ENCODE peak calls at places on chromosome 18, in six cellular contexts. One of them, this sample, is unnamed. For H3K36me3, the result is how much of the 10 kb centered on the place peaks cover.

GRCh38 chr18:48619501-48619900 is 80.7 kb downstream of the CTIF start:
- DNase-seq in trophoblast cell: no peak
- DNase-seq in IMR-90: no peak
- DNase-seq in mesenchymal stem cell: no peak
- DNase-seq in mesendoderm: no peak
- DNase-seq in H1: no peak
- DNase-seq in this sample: no peak

GRCh38 chr18:48020337-48021250 is 90.1 kb upstream of the SMAD2 start:
- DNase-seq in trophoblast cell: no peak
- DNase-seq in IMR-90: no peak
- DNase-seq in mesenchymal stem cell: no peak
- DNase-seq in mesendoderm: no peak
- DNase-seq in H1: no peak
- DNase-seq in this sample: no peak

GRCh38 chr18:48152549-48152948 is 222.1 kb upstream of the SMAD2 start:
- DNase-seq in trophoblast cell: peak
- DNase-seq in IMR-90: no peak
- DNase-seq in mesenchymal stem cell: peak
- DNase-seq in mesendoderm: no peak
- DNase-seq in H1: no peak
- DNase-seq in this sample: no peak

GRCh38 chr18:42437646-42438045 is 482.6 kb downstream of the PIK3C3 start:
- DNase-seq in trophoblast cell: no peak
- DNase-seq in IMR-90: no peak
- DNase-seq in mesenchymal stem cell: no peak
- DNase-seq in mesendoderm: no peak
- DNase-seq in H1: no peak
- DNase-seq in this sample: no peak

GRCh38 chr18:60471652-60472051 is 99.1 kb upstream of the MC4R start:
- DNase-seq in trophoblast cell: no peak
- DNase-seq in IMR-90: no peak
- DNase-seq in mesenchymal stem cell: no peak
- DNase-seq in mesendoderm: no peak
- DNase-seq in H1: no peak
- DNase-seq in this sample: no peak

GRCh38 chr18:49762191-49763077 is 50.9 kb downstream of the ACAA2 start:
- DNase-seq in trophoblast cell: no peak
- DNase-seq in IMR-90: no peak
- DNase-seq in mesenchymal stem cell: no peak
- DNase-seq in mesendoderm: no peak
- DNase-seq in H1: no peak
- DNase-seq in this sample: no peak

GRCh38 chr18:8424917-8425725 is 184.1 kb upstream of the RAB12 start:
- DNase-seq in trophoblast cell: peak
- DNase-seq in IMR-90: peak
- DNase-seq in mesenchymal stem cell: peak
- DNase-seq in mesendoderm: peak
- DNase-seq in H1: no peak
- DNase-seq in this sample: no peak

GRCh38 chr18:79387214-79387613 is 8.5 kb upstream of the NFATC1 start:
- DNase-seq in trophoblast cell: no peak
- DNase-seq in IMR-90: no peak
- DNase-seq in mesenchymal stem cell: no peak
- DNase-seq in mesendoderm: no peak
- DNase-seq in H1: no peak
- DNase-seq in this sample: no peak

GRCh38 chr18:70280007-70280925 is 8.6 kb upstream of the SOCS6 start:
- DNase-seq in trophoblast cell: peak
- DNase-seq in IMR-90: peak
- DNase-seq in mesenchymal stem cell: no peak
- DNase-seq in mesendoderm: peak
- DNase-seq in H1: no peak
- DNase-seq in this sample: no peak

GRCh38 chr18:10924290-10924689 is 225.1 kb downstream of the PIEZO2 start:
- DNase-seq in trophoblast cell: no peak
- DNase-seq in IMR-90: no peak
- DNase-seq in mesenchymal stem cell: no peak
- DNase-seq in mesendoderm: no peak
- DNase-seq in H1: no peak
- DNase-seq in this sample: no peak

GRCh38 chr18:13303761-13304364 is 85.3 kb downstream of the LDLRAD4 start:
- DNase-seq in trophoblast cell: peak
- DNase-seq in IMR-90: no peak
- DNase-seq in mesenchymal stem cell: no peak
- DNase-seq in mesendoderm: peak
- DNase-seq in H1: no peak
- DNase-seq in this sample: no peak

GRCh38 chr18:49021433-49022129 is 70.8 kb upstream of the SMAD7 start:
- DNase-seq in trophoblast cell: peak
- DNase-seq in IMR-90: peak
- DNase-seq in mesenchymal stem cell: peak
- DNase-seq in mesendoderm: peak
- DNase-seq in H1: peak
- DNase-seq in this sample: no peak

GRCh38 chr18:50848038-50848437 is 28.2 kb upstream of the MRO start:
- DNase-seq in trophoblast cell: no peak
- DNase-seq in IMR-90: no peak
- DNase-seq in mesenchymal stem cell: no peak
- DNase-seq in mesendoderm: no peak
- DNase-seq in H1: no peak
- DNase-seq in this sample: no peak

GRCh38 chr18:21179590-21180220 is 62.3 kb upstream of the GREB1L start:
- DNase-seq in trophoblast cell: peak
- DNase-seq in IMR-90: peak
- DNase-seq in mesenchymal stem cell: peak
- DNase-seq in mesendoderm: peak
- DNase-seq in H1: peak
- DNase-seq in this sample: peak

GRCh38 chr18:68735498-68736343 is 20.8 kb upstream of the TMX3 start:
- DNase-seq in trophoblast cell: peak
- DNase-seq in IMR-90: peak
- DNase-seq in mesenchymal stem cell: peak
- DNase-seq in mesendoderm: peak
- DNase-seq in H1: no peak
- DNase-seq in this sample: peak

GRCh38 chr18:28438381-28438780 is 261.5 kb upstream of the CDH2 start:
- DNase-seq in trophoblast cell: no peak
- DNase-seq in IMR-90: no peak
- DNase-seq in mesenchymal stem cell: no peak
- DNase-seq in mesendoderm: no peak
- DNase-seq in H1: no peak
- DNase-seq in this sample: no peak

GRCh38 chr18:36481201-36481657 is 183.7 kb downstream of the FHOD3 start:
- DNase-seq in trophoblast cell: peak
- DNase-seq in IMR-90: no peak
- DNase-seq in mesenchymal stem cell: no peak
- DNase-seq in mesendoderm: peak
- DNase-seq in H1: peak
- DNase-seq in this sample: peak

DNA sequence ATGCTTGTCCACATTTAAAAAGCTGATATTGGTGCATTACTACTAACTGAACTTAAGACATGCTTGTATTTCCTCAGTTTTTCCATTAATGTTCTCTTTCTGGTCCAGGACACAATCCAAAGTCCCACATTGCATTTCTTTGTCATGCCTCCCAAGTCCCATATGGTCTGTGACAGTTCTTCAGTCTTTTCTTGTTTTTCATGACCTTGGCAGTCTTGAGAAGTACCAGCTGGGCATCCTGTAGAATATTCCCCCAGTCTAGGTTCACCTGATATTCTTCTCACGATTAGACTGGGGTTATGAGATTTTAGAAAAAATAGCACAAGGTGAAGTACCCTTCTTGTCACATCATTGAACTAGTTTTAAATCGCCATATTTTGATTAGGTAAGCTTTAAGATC is 10.3 kb upstream of the ZBTB14 start:
- DNase-seq in trophoblast cell: no peak
- DNase-seq in IMR-90: no peak
- DNase-seq in mesenchymal stem cell: no peak
- DNase-seq in mesendoderm: no peak
- DNase-seq in H1: no peak
- DNase-seq in this sample: no peak
- H3K36me3 ChIP-seq in trophoblast cell: under half
- H3K36me3 ChIP-seq in IMR-90: under half
- H3K36me3 ChIP-seq in mesenchymal stem cell: under half
- H3K36me3 ChIP-seq in mesendoderm: under half
- H3K36me3 ChIP-seq in H1: under half
- H3K36me3 ChIP-seq in this sample: under half

GRCh38 chr18:25675123-25675850 is 323.3 kb upstream of the ZNF521 start:
- DNase-seq in trophoblast cell: peak
- DNase-seq in IMR-90: no peak
- DNase-seq in mesenchymal stem cell: no peak
- DNase-seq in mesendoderm: peak
- DNase-seq in H1: peak
- DNase-seq in this sample: no peak
- H4K8ac ChIP-seq in trophoblast cell: peak
- H4K8ac ChIP-seq in IMR-90: no peak
- H4K8ac ChIP-seq in mesenchymal stem cell: peak
- H4K8ac ChIP-seq in mesendoderm: no peak
- H4K8ac ChIP-seq in H1: no peak
- H4K8ac ChIP-seq in this sample: no peak

GRCh38 chr18:35252466-35252865 is 11.6 kb downstream of the ZNF397 start:
- DNase-seq in trophoblast cell: peak
- DNase-seq in IMR-90: no peak
- DNase-seq in mesenchymal stem cell: no peak
- DNase-seq in mesendoderm: no peak
- DNase-seq in H1: no peak
- DNase-seq in this sample: no peak

GRCh38 chr18:35248429-35248828 is 7.6 kb downstream of the ZNF397 start:
- DNase-seq in trophoblast cell: no peak
- DNase-seq in IMR-90: no peak
- DNase-seq in mesenchymal stem cell: no peak
- DNase-seq in mesendoderm: no peak
- DNase-seq in H1: no peak
- DNase-seq in this sample: no peak

GRCh38 chr18:35256947-35257346 is 16.1 kb downstream of the ZNF397 start:
- DNase-seq in trophoblast cell: no peak
- DNase-seq in IMR-90: no peak
- DNase-seq in mesenchymal stem cell: no peak
- DNase-seq in mesendoderm: no peak
- DNase-seq in H1: no peak
- DNase-seq in this sample: no peak

DNA sequence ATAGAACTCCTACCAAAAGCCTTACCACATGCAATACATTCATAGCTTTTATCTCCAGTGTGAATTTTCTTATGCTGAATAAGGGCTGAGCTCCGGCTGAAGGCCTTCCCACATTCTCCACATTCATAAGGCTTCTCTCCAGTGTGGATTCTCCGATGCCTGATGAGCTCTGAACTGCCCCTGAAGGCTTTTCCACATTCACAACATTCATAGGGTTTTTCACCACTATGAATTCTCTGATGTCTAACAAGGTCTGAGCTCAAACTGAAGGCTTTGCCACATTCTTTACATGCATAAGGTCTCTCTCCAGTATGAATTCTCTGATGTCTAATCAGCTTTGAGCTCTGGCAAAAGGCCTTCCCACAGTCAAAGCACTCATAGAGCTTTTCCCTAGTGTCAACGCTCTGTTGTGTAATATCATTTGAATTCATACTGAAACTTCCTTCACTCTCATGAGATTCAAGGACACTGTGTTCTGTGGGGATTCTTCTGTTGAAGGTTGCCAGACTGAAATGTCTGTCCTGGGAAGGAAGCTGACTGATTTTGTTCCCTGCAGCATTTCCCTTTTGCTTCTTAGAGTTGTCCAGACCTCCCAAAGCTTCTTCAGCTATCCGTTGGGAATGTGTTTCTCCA is 12.9 kb downstream of the ZNF397 start:
- DNase-seq in trophoblast cell: peak
- DNase-seq in IMR-90: no peak
- DNase-seq in mesenchymal stem cell: no peak
- DNase-seq in mesendoderm: no peak
- DNase-seq in H1: no peak
- DNase-seq in this sample: no peak
- H3K36me3 ChIP-seq in trophoblast cell: under half
- H3K36me3 ChIP-seq in IMR-90: under half
- H3K36me3 ChIP-seq in mesenchymal stem cell: under half
- H3K36me3 ChIP-seq in mesendoderm: under half
- H3K36me3 ChIP-seq in H1: under half
- H3K36me3 ChIP-seq in this sample: under half

DNA sequence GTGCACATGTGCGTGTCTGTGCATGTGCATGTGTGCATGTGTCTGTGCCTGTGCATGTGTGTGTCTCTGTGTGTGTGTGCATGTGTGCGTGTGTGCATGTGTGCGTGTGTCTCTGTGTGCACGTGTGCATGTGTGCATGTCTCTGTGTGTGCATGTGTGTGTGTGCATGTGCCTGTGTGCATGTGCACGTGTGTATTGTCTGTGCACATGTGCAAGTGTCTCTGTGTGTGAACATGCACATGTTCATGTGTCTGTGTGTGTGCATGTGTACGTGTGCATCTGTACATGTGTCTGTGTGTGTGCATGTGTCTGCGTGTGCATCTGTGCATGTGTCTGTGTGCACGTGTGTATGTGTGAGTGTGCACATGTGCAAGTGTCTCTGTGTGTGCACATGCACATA is 277.3 kb downstream of the GALR1 start:
- DNase-seq in trophoblast cell: no peak
- DNase-seq in IMR-90: no peak
- DNase-seq in mesenchymal stem cell: no peak
- DNase-seq in mesendoderm: no peak
- DNase-seq in H1: no peak
- DNase-seq in this sample: no peak
- H4K8ac ChIP-seq in trophoblast cell: no peak
- H4K8ac ChIP-seq in IMR-90: no peak
- H4K8ac ChIP-seq in mesenchymal stem cell: no peak
- H4K8ac ChIP-seq in mesendoderm: no peak
- H4K8ac ChIP-seq in H1: no peak
- H4K8ac ChIP-seq in this sample: peak

GRCh38 chr18:9557250-9557943 is 57.0 kb downstream of the PPP4R1 start:
- DNase-seq in trophoblast cell: no peak
- DNase-seq in IMR-90: peak
- DNase-seq in mesenchymal stem cell: peak
- DNase-seq in mesendoderm: no peak
- DNase-seq in H1: no peak
- DNase-seq in this sample: no peak
- H3K36me3 ChIP-seq in trophoblast cell: under half
- H3K36me3 ChIP-seq in IMR-90: under half
- H3K36me3 ChIP-seq in mesenchymal stem cell: under half
- H3K36me3 ChIP-seq in mesendoderm: under half
- H3K36me3 ChIP-seq in H1: under half
- H3K36me3 ChIP-seq in this sample: under half

DNA sequence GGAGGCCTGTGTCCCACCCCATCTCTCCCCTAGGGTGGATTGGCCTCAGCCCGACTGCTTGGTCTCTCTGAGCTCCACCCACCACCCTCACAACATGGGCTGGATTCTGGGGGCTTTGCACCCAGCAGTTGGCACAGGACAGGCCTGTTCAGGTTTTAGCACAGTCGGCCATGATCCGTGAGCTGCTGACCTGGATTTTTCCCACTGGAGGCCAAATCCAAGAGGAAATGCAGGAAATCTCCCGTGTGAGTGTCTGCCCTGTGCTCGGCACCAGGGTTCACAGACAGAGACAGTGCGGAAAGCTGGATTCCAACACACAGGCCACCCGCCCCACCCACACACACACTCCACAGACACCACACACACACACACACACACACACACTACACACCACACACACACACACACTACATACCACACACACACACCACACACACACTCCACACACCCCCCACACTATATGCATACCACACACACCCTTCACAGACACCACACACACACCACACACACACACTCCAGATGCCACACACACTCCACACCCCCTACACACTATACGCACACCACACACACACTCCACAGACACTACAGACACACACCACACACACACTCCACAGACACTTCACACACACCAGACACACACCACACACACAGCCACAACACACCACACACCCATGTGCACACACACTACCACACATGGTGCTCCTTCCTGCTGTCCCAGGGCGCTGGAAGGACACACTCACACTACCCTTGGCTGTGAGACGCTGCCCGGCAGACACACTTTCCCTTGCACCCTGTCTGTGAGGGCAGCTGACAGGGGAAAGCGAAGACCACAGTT is 14.1 kb downstream of the MBP start:
- DNase-seq in trophoblast cell: no peak
- DNase-seq in IMR-90: no peak
- DNase-seq in mesenchymal stem cell: no peak
- DNase-seq in mesendoderm: no peak
- DNase-seq in H1: no peak
- DNase-seq in this sample: no peak
- H4K8ac ChIP-seq in trophoblast cell: no peak
- H4K8ac ChIP-seq in IMR-90: no peak
- H4K8ac ChIP-seq in mesenchymal stem cell: peak
- H4K8ac ChIP-seq in mesendoderm: no peak
- H4K8ac ChIP-seq in H1: no peak
- H4K8ac ChIP-seq in this sample: no peak

This sample was measured in neuronal stem cell.